ENCODE peak calls at places on chromosomes 2 and 18, in seven cellular contexts. Z, G, E, T, J, X and V are unnamed samples.

GRCh38 chr2:54396107-54396506 is 60.0 kb upstream of the SPTBN1 start:
- DNase-seq in G (no peak), J (no peak), X (no peak), Z (no peak), E (peak), T (peak), V (no peak)

GRCh38 chr2:127526142-127526939 is at the start of gene IWS1:
- DNase-seq in Z (peak), G (peak), E (peak), X (peak), J (peak), T (peak), V (peak)

GRCh38 chr2:169661263-169661662 is 32.9 kb downstream of the CFAP210 start:
- DNase-seq in J (no peak), X (no peak), E (no peak), T (no peak), Z (no peak), G (no peak), V (no peak)

GRCh38 chr2:49371302-49371701 is 217.0 kb upstream of the FSHR start:
- DNase-seq in J (no peak), Z (no peak), T (no peak), E (no peak), X (no peak), G (no peak), V (no peak)

GRCh38 chr2:64214281-64215115 is 70.3 kb upstream of the PELI1 start:
- DNase-seq in Z (peak), T (no peak), G (peak), E (no peak), J (peak), X (peak), V (no peak)

GRCh38 chr2:60517441-60517840 is 36.0 kb downstream of the BCL11A start:
- DNase-seq in J (no peak), E (no peak), G (no peak), X (no peak), T (no peak), Z (no peak), V (no peak)

GRCh38 chr2:59297829-59298228 is 1056.7 kb upstream of the FANCL start:
- DNase-seq in T (no peak), E (no peak), Z (no peak), X (no peak), J (no peak), G (no peak), V (no peak)

GRCh38 chr2:105919826-105920225 is 175.1 kb downstream of the NCK2 start:
- DNase-seq in E (peak), J (no peak), T (peak), Z (no peak), X (no peak), G (no peak), V (no peak)

GRCh38 chr18:53281406-53281805 is 941.4 kb downstream of the DCC start:
- DNase-seq in T (no peak), E (no peak), J (no peak), G (no peak), Z (no peak), X (no peak), V (no peak)

GRCh38 chr2:38013158-38013752 is 62.7 kb downstream of the CYP1B1 start:
- DNase-seq in G (no peak), Z (peak), X (no peak), T (peak), E (peak), J (no peak), V (no peak)

GRCh38 chr18:45834303-45834702 is 8.8 kb downstream of the SIGLEC15 start:
- DNase-seq in T (no peak), G (no peak), E (no peak), X (no peak), Z (no peak), J (no peak), V (no peak)

GRCh38 chr2:227377461-227378351 is 1.4 kb downstream of the TM4SF20 start:
- DNase-seq in J (no peak), G (no peak), X (no peak), Z (no peak), E (no peak), T (no peak), V (no peak)

GRCh38 chr2:30664761-30665358 is 142.4 kb downstream of the CAPN13 start:
- DNase-seq in J (no peak), E (peak), Z (peak), T (peak), G (no peak), X (no peak), V (no peak)

GRCh38 chr2:169961911-169962310 is 134.7 kb downstream of the UBR3 start:
- DNase-seq in G (no peak), X (no peak), J (no peak), E (peak), Z (peak), T (peak), V (no peak)

GRCh38 chr2:24076849-24077534 is 866 bp upstream of the SF3B6 start:
- DNase-seq in J (no peak), E (no peak), X (peak), G (no peak), Z (peak), T (peak), V (no peak)

GRCh38 chr2:73156539-73157124 is 43.9 kb upstream of the RAB11FIP5 start:
- DNase-seq in J (peak), T (peak), G (peak), X (peak), E (peak), Z (no peak), V (peak)

GRCh38 chr2:70960833-70961647 is 17.4 kb upstream of the ANKRD53 start:
- DNase-seq in G (no peak), E (no peak), Z (no peak), T (no peak), J (peak), X (no peak), V (peak)

GRCh38 chr2:155418753-155419152 is 720.3 kb downstream of the KCNJ3 start:
- DNase-seq in E (no peak), G (no peak), X (no peak), Z (no peak), T (no peak), J (no peak), V (no peak)

GRCh38 chr2:22673501-22673900 is 711.5 kb upstream of the KLHL29 start:
- DNase-seq in T (no peak), E (no peak), X (no peak), Z (no peak), J (no peak), G (no peak), V (no peak)